ENCODE peak calls at places on chromosomes 5 and 9, in six cellular contexts. One of them, this sample, is unnamed.

GRCh38 chr9:74940600-74940999 is 12.1 kb downstream of the C9orf40 start:
- DNase-seq in WTC11: no peak
- DNase-seq in AG09309: no peak
- DNase-seq in CD8-positive, alpha-beta T cell: no peak
- DNase-seq in MCF 10A: peak
- DNase-seq in activated CD8-positive, alpha-beta T cell treated with anti-CD3 and anti-CD28 coated beads for 36 hours: no peak
- DNase-seq in this sample: no peak

GRCh38 chr5:148397968-148398595 is 14.3 kb downstream of the FBXO38 start:
- DNase-seq in WTC11: peak
- DNase-seq in AG09309: no peak
- DNase-seq in CD8-positive, alpha-beta T cell: no peak
- DNase-seq in MCF 10A: peak
- DNase-seq in activated CD8-positive, alpha-beta T cell treated with anti-CD3 and anti-CD28 coated beads for 36 hours: no peak
- DNase-seq in this sample: no peak

GRCh38 chr5:117559005-117559844 is 984.6 kb upstream of the SEMA6A start:
- DNase-seq in WTC11: no peak
- DNase-seq in AG09309: no peak
- DNase-seq in CD8-positive, alpha-beta T cell: no peak
- DNase-seq in MCF 10A: no peak
- DNase-seq in activated CD8-positive, alpha-beta T cell treated with anti-CD3 and anti-CD28 coated beads for 36 hours: no peak
- DNase-seq in this sample: no peak

GRCh38 chr5:56080375-56081052 is 85.8 kb upstream of the IL6ST start:
- DNase-seq in WTC11: no peak
- DNase-seq in AG09309: no peak
- DNase-seq in CD8-positive, alpha-beta T cell: no peak
- DNase-seq in MCF 10A: no peak
- DNase-seq in activated CD8-positive, alpha-beta T cell treated with anti-CD3 and anti-CD28 coated beads for 36 hours: peak
- DNase-seq in this sample: no peak

GRCh38 chr5:97405941-97406340 is 222.9 kb upstream of the RIOK2 start:
- DNase-seq in WTC11: no peak
- DNase-seq in AG09309: no peak
- DNase-seq in CD8-positive, alpha-beta T cell: no peak
- DNase-seq in MCF 10A: no peak
- DNase-seq in activated CD8-positive, alpha-beta T cell treated with anti-CD3 and anti-CD28 coated beads for 36 hours: no peak
- DNase-seq in this sample: no peak

GRCh38 chr9:124257865-124258764 is at the start of gene NEK6:
- DNase-seq in WTC11: no peak
- DNase-seq in AG09309: no peak
- DNase-seq in CD8-positive, alpha-beta T cell: no peak
- DNase-seq in MCF 10A: no peak
- DNase-seq in activated CD8-positive, alpha-beta T cell treated with anti-CD3 and anti-CD28 coated beads for 36 hours: peak
- DNase-seq in this sample: no peak

GRCh38 chr9:83219154-83219923 is 156.4 kb upstream of the RASEF start:
- DNase-seq in WTC11: peak
- DNase-seq in AG09309: no peak
- DNase-seq in CD8-positive, alpha-beta T cell: no peak
- DNase-seq in MCF 10A: peak
- DNase-seq in activated CD8-positive, alpha-beta T cell treated with anti-CD3 and anti-CD28 coated beads for 36 hours: peak
- DNase-seq in this sample: peak

GRCh38 chr9:128420060-128420650 is 502 bp upstream of the CERCAM start:
- DNase-seq in WTC11: peak
- DNase-seq in AG09309: no peak
- DNase-seq in CD8-positive, alpha-beta T cell: peak
- DNase-seq in MCF 10A: peak
- DNase-seq in activated CD8-positive, alpha-beta T cell treated with anti-CD3 and anti-CD28 coated beads for 36 hours: peak
- DNase-seq in this sample: peak

GRCh38 chr5:87169300-87169991 is 98.2 kb upstream of the RASA1 start:
- DNase-seq in WTC11: no peak
- DNase-seq in AG09309: no peak
- DNase-seq in CD8-positive, alpha-beta T cell: no peak
- DNase-seq in MCF 10A: no peak
- DNase-seq in activated CD8-positive, alpha-beta T cell treated with anti-CD3 and anti-CD28 coated beads for 36 hours: no peak
- DNase-seq in this sample: no peak

GRCh38 chr9:78515108-78515507 is 218.2 kb downstream of the PSAT1 start:
- DNase-seq in WTC11: no peak
- DNase-seq in AG09309: no peak
- DNase-seq in CD8-positive, alpha-beta T cell: no peak
- DNase-seq in MCF 10A: no peak
- DNase-seq in activated CD8-positive, alpha-beta T cell treated with anti-CD3 and anti-CD28 coated beads for 36 hours: no peak
- DNase-seq in this sample: no peak

GRCh38 chr9:131116281-131117101 is 8.9 kb upstream of the NUP214 start:
- DNase-seq in WTC11: no peak
- DNase-seq in AG09309: no peak
- DNase-seq in CD8-positive, alpha-beta T cell: no peak
- DNase-seq in MCF 10A: no peak
- DNase-seq in activated CD8-positive, alpha-beta T cell treated with anti-CD3 and anti-CD28 coated beads for 36 hours: no peak
- DNase-seq in this sample: no peak

GRCh38 chr5:150492621-150493020 is 15.3 kb upstream of the NDST1 start:
- DNase-seq in WTC11: no peak
- DNase-seq in AG09309: no peak
- DNase-seq in CD8-positive, alpha-beta T cell: no peak
- DNase-seq in MCF 10A: peak
- DNase-seq in activated CD8-positive, alpha-beta T cell treated with anti-CD3 and anti-CD28 coated beads for 36 hours: no peak
- DNase-seq in this sample: no peak

GRCh38 chr9:106697799-106698591 is 165.0 kb upstream of the ZNF462 start:
- DNase-seq in WTC11: peak
- DNase-seq in AG09309: peak
- DNase-seq in CD8-positive, alpha-beta T cell: no peak
- DNase-seq in MCF 10A: peak
- DNase-seq in activated CD8-positive, alpha-beta T cell treated with anti-CD3 and anti-CD28 coated beads for 36 hours: no peak
- DNase-seq in this sample: peak

GRCh38 chr5:172920447-172920849 is 38.8 kb upstream of the RPL26L1 start:
- DNase-seq in WTC11: no peak
- DNase-seq in AG09309: no peak
- DNase-seq in CD8-positive, alpha-beta T cell: no peak
- DNase-seq in MCF 10A: peak
- DNase-seq in activated CD8-positive, alpha-beta T cell treated with anti-CD3 and anti-CD28 coated beads for 36 hours: no peak
- DNase-seq in this sample: no peak

GRCh38 chr9:4640027-4640426 is 22.1 kb upstream of the PLPP6 start:
- DNase-seq in WTC11: peak
- DNase-seq in AG09309: no peak
- DNase-seq in CD8-positive, alpha-beta T cell: peak
- DNase-seq in MCF 10A: peak
- DNase-seq in activated CD8-positive, alpha-beta T cell treated with anti-CD3 and anti-CD28 coated beads for 36 hours: peak
- DNase-seq in this sample: no peak

GRCh38 chr5:53256746-53257145 is 147.2 kb upstream of the MOCS2 start:
- DNase-seq in WTC11: no peak
- DNase-seq in AG09309: no peak
- DNase-seq in CD8-positive, alpha-beta T cell: no peak
- DNase-seq in MCF 10A: peak
- DNase-seq in activated CD8-positive, alpha-beta T cell treated with anti-CD3 and anti-CD28 coated beads for 36 hours: no peak
- DNase-seq in this sample: no peak

GRCh38 chr5:14849516-14850294 is 21.9 kb downstream of the ANKH start:
- DNase-seq in WTC11: no peak
- DNase-seq in AG09309: no peak
- DNase-seq in CD8-positive, alpha-beta T cell: no peak
- DNase-seq in MCF 10A: peak
- DNase-seq in activated CD8-positive, alpha-beta T cell treated with anti-CD3 and anti-CD28 coated beads for 36 hours: no peak
- DNase-seq in this sample: no peak

GRCh38 chr5:150358261-150359095 is 981 bp downstream of the TCOF1 start:
- DNase-seq in WTC11: no peak
- DNase-seq in AG09309: no peak
- DNase-seq in CD8-positive, alpha-beta T cell: no peak
- DNase-seq in MCF 10A: peak
- DNase-seq in activated CD8-positive, alpha-beta T cell treated with anti-CD3 and anti-CD28 coated beads for 36 hours: no peak
- DNase-seq in this sample: no peak

GRCh38 chr9:21961569-21961968 is 32.6 kb downstream of the CDKN2A start:
- DNase-seq in WTC11: no peak
- DNase-seq in AG09309: no peak
- DNase-seq in CD8-positive, alpha-beta T cell: no peak
- DNase-seq in MCF 10A: no peak
- DNase-seq in activated CD8-positive, alpha-beta T cell treated with anti-CD3 and anti-CD28 coated beads for 36 hours: no peak
- DNase-seq in this sample: no peak

GRCh38 chr9:128251701-128252100 is 24.1 kb downstream of the GOLGA2 start:
- DNase-seq in WTC11: no peak
- DNase-seq in AG09309: no peak
- DNase-seq in CD8-positive, alpha-beta T cell: no peak
- DNase-seq in MCF 10A: no peak
- DNase-seq in activated CD8-positive, alpha-beta T cell treated with anti-CD3 and anti-CD28 coated beads for 36 hours: no peak
- DNase-seq in this sample: no peak

GRCh38 chr5:181098642-181099452 is 32.1 kb downstream of the OR2V1 start:
- DNase-seq in WTC11: no peak
- DNase-seq in AG09309: no peak
- DNase-seq in CD8-positive, alpha-beta T cell: no peak
- DNase-seq in MCF 10A: no peak
- DNase-seq in activated CD8-positive, alpha-beta T cell treated with anti-CD3 and anti-CD28 coated beads for 36 hours: peak
- DNase-seq in this sample: no peak

GRCh38 chr5:14305045-14305444 is 161.9 kb downstream of the TRIO start:
- DNase-seq in WTC11: no peak
- DNase-seq in AG09309: peak
- DNase-seq in CD8-positive, alpha-beta T cell: no peak
- DNase-seq in MCF 10A: peak
- DNase-seq in activated CD8-positive, alpha-beta T cell treated with anti-CD3 and anti-CD28 coated beads for 36 hours: no peak
- DNase-seq in this sample: no peak

GRCh38 chr9:136223871-136224640 is 19.1 kb upstream of the LHX3 start:
- DNase-seq in WTC11: no peak
- DNase-seq in AG09309: no peak
- DNase-seq in CD8-positive, alpha-beta T cell: no peak
- DNase-seq in MCF 10A: no peak
- DNase-seq in activated CD8-positive, alpha-beta T cell treated with anti-CD3 and anti-CD28 coated beads for 36 hours: no peak
- DNase-seq in this sample: no peak

GRCh38 chr9:136225366-136225747 is 20.3 kb downstream of the QSOX2 start:
- DNase-seq in WTC11: no peak
- DNase-seq in AG09309: no peak
- DNase-seq in CD8-positive, alpha-beta T cell: no peak
- DNase-seq in MCF 10A: no peak
- DNase-seq in activated CD8-positive, alpha-beta T cell treated with anti-CD3 and anti-CD28 coated beads for 36 hours: no peak
- DNase-seq in this sample: no peak

GRCh38 chr9:136220017-136220729 is 15.2 kb upstream of the LHX3 start:
- DNase-seq in WTC11: no peak
- DNase-seq in AG09309: no peak
- DNase-seq in CD8-positive, alpha-beta T cell: no peak
- DNase-seq in MCF 10A: peak
- DNase-seq in activated CD8-positive, alpha-beta T cell treated with anti-CD3 and anti-CD28 coated beads for 36 hours: no peak
- DNase-seq in this sample: no peak

GRCh38 chr9:136222166-136222895 is 17.4 kb upstream of the LHX3 start:
- DNase-seq in WTC11: no peak
- DNase-seq in AG09309: no peak
- DNase-seq in CD8-positive, alpha-beta T cell: no peak
- DNase-seq in MCF 10A: no peak
- DNase-seq in activated CD8-positive, alpha-beta T cell treated with anti-CD3 and anti-CD28 coated beads for 36 hours: no peak
- DNase-seq in this sample: no peak

GRCh38 chr9:136222896-136223266 is 18.0 kb upstream of the LHX3 start:
- DNase-seq in WTC11: no peak
- DNase-seq in AG09309: no peak
- DNase-seq in CD8-positive, alpha-beta T cell: no peak
- DNase-seq in MCF 10A: no peak
- DNase-seq in activated CD8-positive, alpha-beta T cell treated with anti-CD3 and anti-CD28 coated beads for 36 hours: no peak
- DNase-seq in this sample: no peak
- TF ChIP-seq CTCF in WTC11: no peak
- TF ChIP-seq CTCF in AG09309: no peak
- TF ChIP-seq CTCF in CD8-positive, alpha-beta T cell: no peak
- TF ChIP-seq CTCF in MCF 10A: no peak
- TF ChIP-seq CTCF in activated CD8-positive, alpha-beta T cell treated with anti-CD3 and anti-CD28 coated beads for 36 hours: no peak
- TF ChIP-seq CTCF in this sample: no peak

DNA sequence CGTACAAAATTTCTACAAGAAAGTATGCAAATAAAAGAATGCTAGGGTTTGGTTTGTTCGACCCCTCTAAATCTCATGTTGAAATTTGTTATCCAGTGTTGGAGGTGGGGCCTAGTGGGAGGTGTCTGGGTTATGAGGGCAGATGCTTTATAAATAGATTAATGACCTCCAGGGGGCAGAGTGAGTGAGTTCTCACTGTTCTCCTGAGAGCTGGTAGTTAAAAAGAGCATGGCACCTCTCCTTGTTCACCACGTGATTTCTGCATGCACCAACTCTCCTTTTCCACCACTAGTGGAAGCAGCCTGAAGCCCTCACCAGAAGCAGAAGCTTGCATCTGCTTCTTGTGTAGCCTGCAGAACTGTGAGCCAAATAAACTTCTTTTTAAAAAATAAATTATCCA is 50.4 kb upstream of the FAM170A start:
- DNase-seq in WTC11: peak
- DNase-seq in AG09309: no peak
- DNase-seq in CD8-positive, alpha-beta T cell: no peak
- DNase-seq in MCF 10A: peak
- DNase-seq in activated CD8-positive, alpha-beta T cell treated with anti-CD3 and anti-CD28 coated beads for 36 hours: peak
- DNase-seq in this sample: no peak
- TF ChIP-seq CTCF in WTC11: peak
- TF ChIP-seq CTCF in AG09309: peak
- TF ChIP-seq CTCF in CD8-positive, alpha-beta T cell: no peak
- TF ChIP-seq CTCF in MCF 10A: no peak
- TF ChIP-seq CTCF in activated CD8-positive, alpha-beta T cell treated with anti-CD3 and anti-CD28 coated beads for 36 hours: peak
- TF ChIP-seq CTCF in this sample: no peak

DNA sequence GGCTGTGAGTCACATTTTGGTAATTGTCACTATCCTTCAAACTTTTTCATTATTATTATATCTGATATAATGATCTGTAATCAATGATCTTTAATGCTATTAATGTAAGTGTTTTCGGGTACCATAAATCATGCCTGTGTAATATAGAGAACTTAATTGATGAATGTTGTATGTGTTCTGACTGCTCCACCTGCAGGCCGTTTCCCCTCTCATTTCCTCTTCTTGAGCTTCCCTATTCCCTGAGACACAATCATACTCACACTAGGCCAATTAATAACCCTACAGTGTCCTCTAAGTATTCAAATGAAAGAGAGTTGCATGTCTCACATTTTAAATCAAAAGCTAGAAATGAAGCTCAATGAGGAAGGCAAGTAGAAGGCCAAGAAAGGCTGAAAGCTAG is 420.9 kb upstream of the SGCD start:
- DNase-seq in WTC11: no peak
- DNase-seq in AG09309: no peak
- DNase-seq in CD8-positive, alpha-beta T cell: no peak
- DNase-seq in MCF 10A: no peak
- DNase-seq in activated CD8-positive, alpha-beta T cell treated with anti-CD3 and anti-CD28 coated beads for 36 hours: no peak
- DNase-seq in this sample: no peak
- TF ChIP-seq CTCF in WTC11: no peak
- TF ChIP-seq CTCF in AG09309: no peak
- TF ChIP-seq CTCF in CD8-positive, alpha-beta T cell: no peak
- TF ChIP-seq CTCF in MCF 10A: no peak
- TF ChIP-seq CTCF in activated CD8-positive, alpha-beta T cell treated with anti-CD3 and anti-CD28 coated beads for 36 hours: no peak
- TF ChIP-seq CTCF in this sample: no peak

GRCh38 chr9:126461029-126461428 is 134.4 kb downstream of the MVB12B start:
- DNase-seq in WTC11: no peak
- DNase-seq in AG09309: no peak
- DNase-seq in CD8-positive, alpha-beta T cell: no peak
- DNase-seq in MCF 10A: no peak
- DNase-seq in activated CD8-positive, alpha-beta T cell treated with anti-CD3 and anti-CD28 coated beads for 36 hours: no peak
- DNase-seq in this sample: no peak
- TF ChIP-seq CTCF in WTC11: no peak
- TF ChIP-seq CTCF in AG09309: no peak
- TF ChIP-seq CTCF in CD8-positive, alpha-beta T cell: no peak
- TF ChIP-seq CTCF in MCF 10A: no peak
- TF ChIP-seq CTCF in activated CD8-positive, alpha-beta T cell treated with anti-CD3 and anti-CD28 coated beads for 36 hours: no peak
- TF ChIP-seq CTCF in this sample: no peak

This sample was measured in mesothelial cell of epicardium.